ENCODE peak calls at places on chromosomes 12 and 14, in nine cellular contexts. N, O, Z, G, L, K, S, F and V are unnamed samples.

GRCh38 chr14:64998455-64998931 is 11.8 kb downstream of the FNTB start:
- DNase-seq in F (no peak), S (peak; percentile 32), Z (peak; percentile 47), N (no peak), O (no peak), K (no peak), L (no peak), G (no peak), V (no peak)

GRCh38 chr12:128382946-128383739 is 116.2 kb downstream of the TMEM132C start:
- DNase-seq in G (no peak), O (no peak), F (no peak), K (no peak), L (no peak), S (no peak), Z (no peak), N (no peak), V (no peak)

GRCh38 chr12:110546339-110546738 is 36.8 kb downstream of the PPTC7 start:
- DNase-seq in L (peak; percentile 83), G (no peak), O (no peak), K (no peak), Z (peak; percentile 95), N (no peak), S (peak; percentile 94), F (peak; percentile 93), V (no peak)

GRCh38 chr14:41549821-41550597 is 56.7 kb upstream of the LRFN5 start:
- DNase-seq in S (peak; percentile 62), O (no peak), Z (peak; percentile 47), N (no peak), L (peak; percentile 50), G (no peak), F (peak; percentile 51), K (no peak), V (no peak)

GRCh38 chr12:132710422-132711168 is at the start of gene PGAM5:
- DNase-seq in Z (peak; percentile 60), L (peak; percentile 86), O (peak; percentile 93), F (peak; percentile 71), S (peak; percentile 70), G (peak; percentile 94), N (peak; percentile 91), K (peak; percentile 95), V (peak; percentile 89)

GRCh38 chr14:100305446-100306255 is 593 bp downstream of the SLC25A29 start:
- DNase-seq in K (peak; percentile 14), L (no peak), S (no peak), Z (no peak), G (peak; percentile 43), N (peak; percentile 75), O (peak; percentile 43), F (no peak), V (peak; percentile 76)

GRCh38 chr12:95335948-95336347 is 118.3 kb downstream of the VEZT start:
- DNase-seq in G (no peak), F (peak; percentile 47), S (peak; percentile 51), N (no peak), L (no peak), K (no peak), Z (no peak), O (no peak), V (no peak)

GRCh38 chr14:96394047-96394815 is 2.3 kb downstream of the AK7 start:
- DNase-seq in Z (no peak), N (no peak), F (no peak), K (no peak), G (no peak), S (no peak), L (no peak), O (no peak), V (no peak)

GRCh38 chr14:24313912-24314311 is 2.6 kb downstream of the LTB4R start:
- DNase-seq in N (peak; percentile 50), L (no peak), Z (no peak), F (no peak), S (no peak), G (no peak), K (no peak), O (no peak), V (no peak)

GRCh38 chr12:66107451-66107915 is 23.1 kb downstream of the LLPH start:
- DNase-seq in K (peak; percentile 73), N (no peak), O (peak; percentile 31), G (peak; percentile 82), F (peak; percentile 96), S (peak; percentile 94), Z (peak; percentile 80), L (peak; percentile 96), V (no peak)

GRCh38 chr12:103308396-103308795 is 187.4 kb downstream of the C12orf42 start:
- DNase-seq in F (no peak), O (no peak), S (no peak), Z (no peak), N (no peak), L (no peak), K (no peak), G (no peak), V (no peak)

GRCh38 chr12:8037947-8038346 is 5.4 kb downstream of the FOXJ2 start:
- DNase-seq in K (no peak), O (no peak), S (no peak), G (no peak), F (no peak), N (no peak), L (no peak), Z (no peak), V (no peak)

GRCh38 chr12:65123435-65124063 is 2.4 kb upstream of the WIF1 start:
- DNase-seq in G (peak; percentile 48), F (peak; percentile 55), K (peak; percentile 14), N (no peak), O (no peak), S (peak; percentile 37), Z (no peak), L (peak; percentile 59), V (peak; percentile 17)

GRCh38 chr12:52819731-52820510 is 6.0 kb upstream of the KRT4 start:
- DNase-seq in F (no peak), L (no peak), Z (no peak), K (no peak), O (no peak), G (no peak), S (no peak), N (no peak), V (no peak)

DNA sequence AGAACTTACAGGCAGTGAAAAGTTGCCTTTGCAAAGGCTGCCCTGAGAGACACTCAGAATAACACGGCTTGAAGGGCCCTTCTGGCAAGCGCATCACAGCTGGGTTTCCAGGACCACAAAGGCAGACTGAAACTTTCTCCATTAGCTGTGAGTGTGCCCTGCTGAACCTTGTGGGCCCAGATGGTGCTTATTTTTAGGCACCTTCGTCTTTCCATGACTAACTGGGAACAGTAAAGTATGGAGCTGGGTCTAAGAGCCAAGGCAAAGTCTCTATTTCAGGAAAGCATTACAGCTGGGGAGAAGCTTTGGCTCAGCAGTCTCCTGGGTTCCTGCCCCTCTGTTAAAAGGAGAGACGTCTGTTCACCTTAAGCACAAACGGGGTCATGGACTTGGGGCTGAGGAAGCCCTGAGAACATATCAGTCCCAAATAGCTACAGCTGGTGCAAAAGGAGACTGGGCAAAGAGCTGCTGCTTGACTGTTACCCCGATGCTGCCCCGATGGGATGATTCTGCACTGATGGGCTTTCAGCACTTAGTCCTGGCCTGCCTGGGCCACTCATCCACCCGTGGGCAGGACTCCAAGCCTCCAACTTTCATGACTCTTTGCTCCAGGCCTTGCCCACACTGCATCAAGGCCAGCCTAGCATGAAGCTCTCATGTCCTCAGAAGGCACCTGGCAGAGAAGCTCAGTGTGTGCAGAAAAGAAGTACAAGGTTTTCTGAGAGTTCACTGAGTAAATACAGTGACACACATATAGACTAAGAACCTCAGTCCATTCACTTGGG is 248.3 kb downstream of the PHLDA1 start:
- DNase-seq in N (no peak), L (no peak), G (no peak), K (no peak), Z (peak; percentile 34), F (peak; percentile 53), O (no peak), S (peak; percentile 21), V (no peak)
- H3K4me1 ChIP-seq in N (no peaks in the 10 kb centered on the region), L (no peaks in the 10 kb centered on the region), G (peaks cover 24% of the 10 kb centered on the region), K (no peaks in the 10 kb centered on the region), Z (peaks cover 15% of the 10 kb centered on the region), F (peaks cover 20% of the 10 kb centered on the region), O (peaks cover 10% of the 10 kb centered on the region), S (peaks cover 21% of the 10 kb centered on the region), V (no peaks in the 10 kb centered on the region)

GRCh38 chr12:56255671-56256070 is 2.5 kb downstream of the ANKRD52 start:
- DNase-seq in O (no peak), F (no peak), K (no peak), N (no peak), S (no peak), L (no peak), Z (no peak), G (no peak), V (no peak)
- H3K36me3 ChIP-seq in O (peaks cover 44% of the 10 kb centered on the region), F (peaks cover 32% of the 10 kb centered on the region), K (peaks cover 41% of the 10 kb centered on the region), N (peaks cover 60% of the 10 kb centered on the region), S (peaks cover 54% of the 10 kb centered on the region), L (peaks cover 47% of the 10 kb centered on the region), Z (peaks cover 44% of the 10 kb centered on the region), G (peaks cover 57% of the 10 kb centered on the region), V (peaks cover 15% of the 10 kb centered on the region)

GRCh38 chr14:77660754-77661153 is 44.3 kb upstream of the SPTLC2 start:
- DNase-seq in N (no peak), F (no peak), K (no peak), L (no peak), Z (peak; percentile 44), O (no peak), S (no peak), G (no peak), V (no peak)
- H3K4me1 ChIP-seq in N (no peaks in the 10 kb centered on the region), F (no peaks in the 10 kb centered on the region), K (no peaks in the 10 kb centered on the region), L (no peaks in the 10 kb centered on the region), Z (peaks cover 3% of the 10 kb centered on the region), O (peaks cover 18% of the 10 kb centered on the region), S (peaks cover 8% of the 10 kb centered on the region), G (peaks cover 6% of the 10 kb centered on the region), V (no peaks in the 10 kb centered on the region)

DNA sequence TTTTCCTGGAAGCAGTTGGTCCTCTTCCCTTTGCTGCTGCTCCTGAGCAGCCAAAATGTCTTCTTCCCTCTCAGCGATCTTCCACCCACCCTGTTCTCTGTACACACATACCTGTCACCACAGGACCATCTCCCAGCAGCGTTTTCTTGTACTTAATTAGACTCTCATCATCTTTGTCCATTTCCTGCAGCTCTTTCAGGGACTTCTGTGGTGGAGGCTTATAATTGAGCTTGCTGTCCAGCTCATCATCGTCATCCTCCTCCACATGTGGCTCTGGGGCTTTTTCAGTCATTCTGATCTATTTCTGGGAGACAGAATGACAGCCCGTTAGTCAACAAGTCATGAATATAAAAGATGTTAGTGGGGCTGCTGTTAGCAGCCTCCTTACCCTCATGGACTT is 11.0 kb downstream of the ARHGDIB start:
- DNase-seq in N (no peak), F (no peak), S (no peak), L (no peak), Z (peak; percentile 6), K (no peak), O (no peak), G (no peak), V (no peak)
- H3K36me3 ChIP-seq in N (peaks cover 48% of the 10 kb centered on the region), F (no peaks in the 10 kb centered on the region), S (no peaks in the 10 kb centered on the region), L (no peaks in the 10 kb centered on the region), Z (no peaks in the 10 kb centered on the region), K (peaks cover 56% of the 10 kb centered on the region), O (no peaks in the 10 kb centered on the region), G (peaks cover 96% of the 10 kb centered on the region), V (no peaks in the 10 kb centered on the region)

GRCh38 chr12:30169839-30170591 is 386.3 kb upstream of the TMTC1 start:
- DNase-seq in L (no peak), G (no peak), O (no peak), N (no peak), F (no peak), S (no peak), Z (no peak), K (no peak), V (no peak)
- H3K4me1 ChIP-seq in L (no peaks in the 10 kb centered on the region), G (no peaks in the 10 kb centered on the region), O (no peaks in the 10 kb centered on the region), N (no peaks in the 10 kb centered on the region), F (no peaks in the 10 kb centered on the region), S (no peaks in the 10 kb centered on the region), Z (no peaks in the 10 kb centered on the region), K (no peaks in the 10 kb centered on the region), V (no peaks in the 10 kb centered on the region)

GRCh38 chr14:102346645-102347044 is 16.0 kb downstream of the CINP start:
- DNase-seq in S (no peak), N (no peak), K (no peak), O (no peak), G (no peak), L (no peak), F (no peak), Z (no peak), V (no peak)
- H3K36me3 ChIP-seq in S (peaks cover 49% of the 10 kb centered on the region), N (peaks cover 98% of the 10 kb centered on the region), K (peaks cover 28% of the 10 kb centered on the region), O (peaks cover 48% of the 10 kb centered on the region), G (peaks cover 70% of the 10 kb centered on the region), L (peaks cover 40% of the 10 kb centered on the region), F (peaks cover 9% of the 10 kb centered on the region), Z (peaks cover 23% of the 10 kb centered on the region), V (no peaks in the 10 kb centered on the region)